ENCODE peak calls at places on chromosomes 6 and 20, in seven cellular contexts. I, M, L, J, Y, R and X are unnamed samples. For H3K4me1 and H3K36me3, the result is how much of the 10 kb centered on the place peaks cover.

GRCh38 chr6:34554593-34555322 is 1.4 kb downstream of the SPDEF start:
- DNase-seq in I (no peak), L (no peak), Y (no peak), R (no peak), M (no peak), J (no peak), X (no peak)

GRCh38 chr6:38476141-38476540 is 163.6 kb downstream of the BTBD9 start:
- DNase-seq in M (no peak), Y (no peak), R (no peak), I (no peak), J (no peak), L (no peak), X (no peak)

GRCh38 chr6:37503486-37503980 is 3.8 kb upstream of the CCDC167 start:
- DNase-seq in R (no peak), J (no peak), Y (no peak), L (no peak), I (no peak), M (no peak), X (no peak)

GRCh38 chr20:64052326-64052722 is 2.9 kb upstream of the SOX18 start:
- DNase-seq in M (no peak), J (no peak), L (no peak), Y (no peak), R (no peak), I (no peak), X (no peak)

GRCh38 chr6:15266423-15266996 is 20.6 kb downstream of the JARID2 start:
- DNase-seq in J (no peak), Y (no peak), L (no peak), I (no peak), R (no peak), M (no peak), X (peak)

GRCh38 chr6:163844352-163844751 is 429.8 kb downstream of the QKI start:
- DNase-seq in J (no peak), I (no peak), L (no peak), Y (no peak), R (no peak), M (no peak), X (no peak)

GRCh38 chr6:154157082-154157481 is 118.0 kb downstream of the OPRM1 start:
- DNase-seq in L (no peak), M (no peak), R (no peak), J (no peak), I (no peak), Y (no peak), X (no peak)

GRCh38 chr6:68031054-68031453 is 604.0 kb upstream of the ADGRB3 start:
- DNase-seq in I (no peak), Y (no peak), R (no peak), M (no peak), L (no peak), J (no peak), X (no peak)

GRCh38 chr6:52543729-52544324 is 33.0 kb downstream of the TRAM2 start:
- DNase-seq in Y (no peak), L (no peak), J (no peak), I (no peak), R (no peak), M (no peak), X (peak)

GRCh38 chr6:144757299-144757698 is 472.2 kb downstream of the UTRN start:
- DNase-seq in I (no peak), R (no peak), M (no peak), J (no peak), Y (no peak), L (no peak), X (no peak)

GRCh38 chr6:14984454-14984853 is 261.4 kb upstream of the JARID2 start:
- DNase-seq in M (no peak), R (peak), Y (peak), I (peak), J (peak), L (no peak), X (no peak)

GRCh38 chr6:91565207-91565606 is 978.3 kb upstream of the MAP3K7 start:
- DNase-seq in L (no peak), M (no peak), R (no peak), Y (no peak), I (no peak), J (no peak), X (no peak)

GRCh38 chr20:58174708-58175287 is 53.7 kb downstream of the ANKRD60 start:
- DNase-seq in M (no peak), R (no peak), J (no peak), L (peak), Y (no peak), I (peak), X (peak)

GRCh38 chr6:40477246-40478126 is 109.7 kb downstream of the LRFN2 start:
- DNase-seq in L (peak), J (peak), R (no peak), Y (no peak), I (no peak), M (peak), X (no peak)

GRCh38 chr6:98124176-98124575 is 710.2 kb upstream of the POU3F2 start:
- DNase-seq in Y (no peak), J (no peak), M (no peak), L (no peak), R (no peak), I (no peak), X (no peak)

GRCh38 chr20:39874049-39874893 is 814.8 kb downstream of the MAFB start:
- DNase-seq in I (peak), M (no peak), Y (peak), R (peak), J (peak), L (peak), X (peak)

GRCh38 chr6:128432394-128432793 is 88.0 kb downstream of the PTPRK start:
- DNase-seq in L (no peak), Y (no peak), M (no peak), J (no peak), I (no peak), R (no peak), X (no peak)

GRCh38 chr20:51579137-51579536 is 36.6 kb upstream of the NFATC2 start:
- DNase-seq in M (no peak), I (no peak), J (peak), R (no peak), L (no peak), Y (no peak), X (no peak)

GRCh38 chr20:49674383-49675352 is 39.0 kb downstream of the B4GALT5 start:
- DNase-seq in M (no peak), I (no peak), J (peak), Y (no peak), R (no peak), L (no peak), X (no peak)

GRCh38 chr6:40128149-40128548 is 193.9 kb upstream of the MOCS1 start:
- DNase-seq in M (no peak), I (no peak), R (no peak), Y (no peak), L (no peak), J (no peak), X (no peak)

DNA sequence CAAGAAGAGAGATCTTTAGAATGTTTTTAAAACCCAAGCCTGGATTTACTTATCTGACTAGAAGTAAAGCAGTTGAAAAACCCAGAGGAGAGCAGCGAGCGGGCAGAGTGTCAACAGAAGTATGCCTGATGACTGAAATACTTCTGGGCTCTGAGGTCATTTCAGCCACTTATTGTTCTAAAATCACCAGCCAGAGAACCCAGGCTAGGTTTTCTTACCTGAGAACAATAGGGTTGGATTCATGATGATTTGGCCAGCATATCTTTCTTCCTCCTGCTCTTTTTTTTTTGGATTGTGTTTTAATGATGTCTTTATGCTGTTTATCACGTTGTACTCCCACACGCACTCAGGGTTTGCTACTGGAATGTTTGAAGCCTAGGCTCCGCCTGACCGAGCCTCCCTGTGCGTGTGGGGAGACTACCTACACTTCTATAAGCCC is 63.0 kb upstream of the KIF25 start:
- DNase-seq in J (peak), R (no peak), Y (no peak), M (no peak), L (no peak), I (no peak), X (no peak)
- H3K4me1 ChIP-seq in J (under half), R (under half), Y (under half), M (under half), L (under half), I (under half), X (under half)

GRCh38 chr6:109379706-109380105 is 2.6 kb downstream of the CD164 start:
- DNase-seq in L (no peak), R (no peak), Y (no peak), I (no peak), M (no peak), J (no peak), X (no peak)
- H3K36me3 ChIP-seq in L (under half), R (under half), Y (under half), I (under half), M (under half), J (under half), X (under half)

GRCh38 chr20:44153636-44154043 is 33.3 kb downstream of the JPH2 start:
- DNase-seq in R (no peak), J (no peak), Y (no peak), M (no peak), L (no peak), I (no peak), X (no peak)
- TF ChIP-seq CTCF in R (no peak), J (no peak), Y (no peak), M (no peak), L (no peak), I (no peak), X (no peak)

DNA sequence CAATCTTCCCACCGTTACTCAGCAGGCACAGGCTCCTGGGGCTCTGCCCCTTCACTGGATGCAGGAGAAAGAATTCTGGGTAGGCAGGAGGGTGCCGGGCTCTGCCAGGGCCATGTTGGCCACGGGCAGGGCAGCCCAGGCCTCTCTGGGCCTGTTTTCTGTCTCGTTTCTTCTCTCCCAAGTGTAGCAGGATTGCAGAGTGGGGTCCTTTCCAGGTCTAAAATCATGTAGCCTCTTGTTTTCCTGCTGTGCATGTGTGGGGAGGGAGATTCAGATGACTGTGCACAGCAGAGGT is 112.7 kb downstream of the DLL1 start:
- DNase-seq in L (no peak), I (no peak), Y (no peak), R (no peak), J (no peak), M (no peak), X (no peak)
- H3K4me1 ChIP-seq in L (under half), I (under half), Y (under half), R (under half), J (under half), M (under half), X (under half)

DNA sequence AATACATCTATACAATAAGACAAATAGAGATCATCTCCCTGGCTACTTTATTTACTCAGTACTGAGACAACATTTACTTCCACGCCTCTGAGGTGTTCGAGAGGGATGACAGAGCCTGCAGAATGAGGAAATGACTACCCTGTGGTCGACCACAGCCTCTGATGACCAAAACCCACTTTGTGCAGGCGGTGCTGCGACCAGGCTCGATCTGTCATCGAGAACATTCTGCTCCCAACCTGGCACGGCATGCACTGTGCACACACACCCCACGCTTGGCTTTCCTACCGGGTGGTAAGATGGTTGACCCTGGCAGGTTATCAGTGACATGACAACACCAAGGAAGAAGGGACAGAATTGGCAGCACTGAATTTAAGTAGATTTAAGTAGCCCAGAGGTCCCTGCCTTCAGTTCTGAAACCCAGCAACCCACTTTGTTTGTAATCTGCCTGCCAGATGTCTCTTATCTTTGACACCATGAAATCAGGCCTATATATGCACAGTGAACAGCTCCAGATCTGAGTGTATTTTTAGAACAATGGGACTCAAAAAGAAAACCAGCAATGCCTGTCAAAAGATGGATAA is 42.6 kb downstream of the TTI1 start:
- DNase-seq in M (peak), J (peak), R (peak), L (no peak), Y (no peak), I (peak), X (peak)
- H3K36me3 ChIP-seq in M (under half), J (under half), R (under half), L (under half), Y (under half), I (under half), X (under half)

GRCh38 chr6:4155848-4156466 is 20.6 kb upstream of the ECI2 start:
- DNase-seq in R (peak), Y (peak), M (peak), L (peak), I (peak), J (peak), X (peak)
- TF ChIP-seq CTCF in R (peak), Y (peak), M (peak), L (peak), I (peak), J (peak), X (peak)

GRCh38 chr6:2854394-2854982 is 12.8 kb upstream of the SERPINB1 start:
- DNase-seq in L (no peak), R (no peak), I (no peak), Y (no peak), J (no peak), M (no peak), X (no peak)
- H3K4me1 ChIP-seq in L (under half), R (under half), I (under half), Y (under half), J (under half), M (half or more), X (under half)